ENCODE peak calls at places on chromosomes 13 and 19, in seven cellular contexts. S is coronary artery; O is aorta; D is breast epithelium; B is CD8-positive, alpha-beta memory T cell; P is colonic mucosa; F is Panc1. Z is an unnamed sample.

GRCh38 chr13:94236876-94237275 is 242.6 kb downstream of the DCT start:
- DNase-seq in S (no peak), O (no peak), D (no peak), B (no peak), P (no peak), F (no peak), Z (no peak)

GRCh38 chr19:4633140-4633967 is 6.0 kb upstream of the TNFAIP8L1 start:
- DNase-seq in S (no peak), O (peak), D (no peak), B (peak), P (peak), F (peak), Z (peak)

GRCh38 chr19:6828306-6828697 is 55.8 kb downstream of the VAV1 start:
- DNase-seq in S (no peak), O (no peak), D (no peak), B (no peak), P (no peak), F (no peak), Z (no peak)

GRCh38 chr19:4983346-4984105 is 14.6 kb downstream of the KDM4B start:
- DNase-seq in S (no peak), O (no peak), D (no peak), B (no peak), P (no peak), F (no peak), Z (no peak)

GRCh38 chr13:101785858-101786257 is 333.4 kb downstream of the ITGBL1 start:
- DNase-seq in S (no peak), O (no peak), D (no peak), B (no peak), P (no peak), F (peak), Z (no peak)

GRCh38 chr19:13055213-13056051 is 47.2 kb downstream of the LYL1 start:
- DNase-seq in S (peak), O (peak), D (peak), B (no peak), P (no peak), F (no peak), Z (no peak)

GRCh38 chr19:38004505-38005223 is 97.7 kb downstream of the SIPA1L3 start:
- DNase-seq in S (peak), O (peak), D (peak), B (no peak), P (peak), F (peak), Z (peak)

GRCh38 chr19:38032951-38033350 is 125.9 kb downstream of the SIPA1L3 start:
- DNase-seq in S (no peak), O (no peak), D (no peak), B (no peak), P (no peak), F (no peak), Z (no peak)

GRCh38 chr19:28466107-28467045 is 746.6 kb downstream of the UQCRFS1 start:
- DNase-seq in S (peak), O (peak), D (no peak), B (peak), P (peak), F (peak), Z (peak)

GRCh38 chr13:113275387-113275786 is 21.7 kb upstream of the LAMP1 start:
- DNase-seq in S (no peak), O (no peak), D (no peak), B (no peak), P (peak), F (peak), Z (no peak)

GRCh38 chr19:36686365-36687213 is 823 bp upstream of the ZNF567 start:
- DNase-seq in S (no peak), O (no peak), D (no peak), B (no peak), P (no peak), F (no peak), Z (no peak)

GRCh38 chr13:104315606-104316005 is 1249.4 kb upstream of the SLC10A2 start:
- DNase-seq in S (no peak), O (no peak), D (no peak), B (no peak), P (no peak), F (peak), Z (no peak)

GRCh38 chr13:36685912-36686311 is 12.1 kb downstream of the SERTM1 start:
- DNase-seq in S (no peak), O (peak), D (no peak), B (no peak), P (no peak), F (no peak), Z (no peak)

GRCh38 chr19:49741210-49741844 is 21.8 kb downstream of the TSKS start:
- DNase-seq in S (no peak), O (no peak), D (no peak), B (no peak), P (no peak), F (no peak), Z (no peak)

GRCh38 chr19:42363614-42364346 is 26.3 kb downstream of the CNFN start:
- DNase-seq in S (no peak), O (no peak), D (no peak), B (no peak), P (no peak), F (no peak), Z (no peak)

GRCh38 chr13:45315520-45316167 is 25.3 kb downstream of the TPT1 start:
- DNase-seq in S (no peak), O (no peak), D (no peak), B (no peak), P (no peak), F (no peak), Z (no peak)

GRCh38 chr13:30864352-30865130 is 41.5 kb upstream of the MEDAG start:
- DNase-seq in S (no peak), O (no peak), D (no peak), B (no peak), P (no peak), F (no peak), Z (no peak)

GRCh38 chr13:59750860-59751259 is 412.9 kb downstream of the DIAPH3 start:
- DNase-seq in S (no peak), O (no peak), D (no peak), B (no peak), P (no peak), F (no peak), Z (peak)

GRCh38 chr19:2607712-2608601 is 94.5 kb downstream of the GNG7 start:
- DNase-seq in S (peak), O (no peak), D (no peak), B (peak), P (no peak), F (no peak), Z (no peak)

GRCh38 chr13:39433705-39434104 is 169.3 kb downstream of the LHFPL6 start:
- DNase-seq in S (no peak), O (no peak), D (no peak), B (no peak), P (no peak), F (no peak), Z (no peak)

GRCh38 chr19:1079566-1080111 is 12.7 kb downstream of the ARHGAP45 start:
- DNase-seq in S (no peak), O (no peak), D (no peak), B (peak), P (peak), F (no peak), Z (no peak)

GRCh38 chr13:42815686-42816085 is 34.3 kb downstream of the FAM216B start:
- DNase-seq in S (no peak), O (no peak), D (no peak), B (no peak), P (no peak), F (no peak), Z (no peak)

GRCh38 chr13:110433014-110433413 is 125.9 kb downstream of the COL4A2 start:
- DNase-seq in S (peak), O (peak), D (no peak), B (no peak), P (no peak), F (no peak), Z (no peak)

GRCh38 chr13:41213919-41214318 is 19.6 kb upstream of the KBTBD7 start:
- DNase-seq in S (no peak), O (no peak), D (no peak), B (no peak), P (no peak), F (no peak), Z (no peak)

GRCh38 chr19:56217039-56217949 is 15.2 kb downstream of the ZSCAN5C start:
- DNase-seq in S (no peak), O (peak), D (no peak), B (no peak), P (no peak), F (no peak), Z (no peak)

GRCh38 chr13:79312456-79312855 is 93.6 kb downstream of the RBM26 start:
- DNase-seq in S (no peak), O (no peak), D (no peak), B (no peak), P (no peak), F (no peak), Z (no peak)

GRCh38 chr13:30124131-30124768 is 183.1 kb downstream of the KATNAL1 start:
- DNase-seq in S (no peak), O (no peak), D (no peak), B (no peak), P (no peak), F (no peak), Z (no peak)

GRCh38 chr19:5547881-5548280 is 19.9 kb downstream of the TINCR start:
- DNase-seq in S (no peak), O (no peak), D (no peak), B (no peak), P (no peak), F (no peak), Z (no peak)

GRCh38 chr19:49103331-49104085 is 10.7 kb upstream of the LIN7B start:
- DNase-seq in S (no peak), O (no peak), D (no peak), B (no peak), P (no peak), F (no peak), Z (no peak)

GRCh38 chr13:97548138-97548537 is 114.2 kb downstream of the RAP2A start:
- DNase-seq in S (no peak), O (no peak), D (no peak), B (no peak), P (no peak), F (no peak), Z (no peak)

GRCh38 chr13:108342369-108343289 is 73.1 kb downstream of the TNFSF13B start:
- DNase-seq in S (no peak), O (no peak), D (no peak), B (no peak), P (no peak), F (peak), Z (no peak)

GRCh38 chr19:3343619-3344502 is 22.5 kb upstream of the NFIC start:
- DNase-seq in S (peak), O (peak), D (peak), B (peak), P (peak), F (no peak), Z (peak)

GRCh38 chr13:28040977-28041376 is 52.5 kb upstream of the URAD start:
- DNase-seq in S (no peak), O (no peak), D (no peak), B (no peak), P (no peak), F (no peak), Z (no peak)

GRCh38 chr13:91459485-91459884 is 61.1 kb downstream of the GPC5 start:
- DNase-seq in S (no peak), O (no peak), D (no peak), B (no peak), P (no peak), F (no peak), Z (no peak)

GRCh38 chr19:46660008-46660517 is 919 bp downstream of the DACT3 start:
- DNase-seq in S (peak), O (peak), D (no peak), B (no peak), P (no peak), F (no peak), Z (no peak)

GRCh38 chr19:18875726-18876125 is 20.2 kb downstream of the CERS1 start:
- DNase-seq in S (no peak), O (no peak), D (no peak), B (no peak), P (no peak), F (no peak), Z (no peak)
- H3K27ac ChIP-seq in S (no peak), O (no peak), D (no peak), B (no peak), P (no peak), F (no peak), Z (no peak)

GRCh38 chr13:48748681-48749080 is 95.0 kb downstream of the CYSLTR2 start:
- DNase-seq in S (no peak), O (no peak), D (no peak), B (no peak), P (no peak), F (no peak), Z (no peak)

GRCh38 chr13:48749699-48750473 is 96.2 kb downstream of the CYSLTR2 start:
- DNase-seq in S (peak), O (peak), D (no peak), B (peak), P (peak), F (peak), Z (no peak)

GRCh38 chr13:48746816-48747215 is 93.1 kb downstream of the CYSLTR2 start:
- DNase-seq in S (no peak), O (no peak), D (no peak), B (no peak), P (no peak), F (no peak), Z (no peak)

GRCh38 chr13:48750588-48751383 is 97.1 kb downstream of the CYSLTR2 start:
- DNase-seq in S (no peak), O (peak), D (no peak), B (no peak), P (peak), F (no peak), Z (no peak)

GRCh38 chr13:48749144-48749543 is 95.4 kb downstream of the CYSLTR2 start:
- DNase-seq in S (no peak), O (no peak), D (no peak), B (no peak), P (no peak), F (no peak), Z (no peak)
- H3K27ac ChIP-seq in S (peak), O (no peak), D (no peak), B (no peak), P (no peak), F (no peak), Z (no peak)

GRCh38 chr13:72246396-72246795 is 379.4 kb upstream of the DACH1 start:
- DNase-seq in S (no peak), O (no peak), D (no peak), B (no peak), P (no peak), F (no peak), Z (no peak)
- H3K27ac ChIP-seq in S (no peak), O (no peak), D (no peak), B (no peak), P (no peak), F (no peak), Z (no peak)

DNA sequence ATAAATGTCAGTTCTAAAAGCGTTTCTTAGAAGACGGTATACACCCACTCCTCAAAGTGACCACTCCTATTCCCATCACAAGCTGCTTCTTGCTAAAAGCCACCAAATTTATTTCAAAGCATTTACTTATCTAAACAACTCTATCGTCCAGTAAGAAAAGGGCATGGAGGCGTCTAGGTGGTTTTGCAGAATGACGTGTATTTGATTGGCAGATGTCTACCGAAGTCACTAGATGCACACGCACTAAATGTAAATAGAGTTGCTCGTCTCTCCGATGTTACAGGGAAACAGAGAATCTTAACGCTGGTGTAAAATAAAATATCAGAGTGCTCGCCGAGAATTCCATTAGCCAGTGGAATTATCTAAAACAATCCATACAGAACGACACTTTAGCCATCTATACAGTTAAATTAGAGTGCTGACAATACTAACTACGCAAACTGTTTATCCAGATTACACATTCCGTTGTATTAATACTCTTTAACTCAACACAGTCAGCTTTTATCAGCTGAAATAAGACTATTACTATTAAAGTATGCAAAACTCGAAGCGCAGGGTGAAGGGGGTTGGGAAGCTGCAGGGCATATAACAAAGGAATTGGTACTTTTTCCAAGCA is 1.9 kb downstream of the KLF12 start:
- DNase-seq in S (no peak), O (no peak), D (no peak), B (peak), P (no peak), F (no peak), Z (no peak)
- H3K27ac ChIP-seq in S (peak), O (peak), D (peak), B (peak), P (peak), F (no peak), Z (peak)

Z was measured in caudate nucleus.